ENCODE peak calls at places on chromosomes 2 and 18, in seven cellular contexts. P is fibroblast of pulmonary artery; N is stomach; G is T-cell; B is sigmoid colon; L is left colon; Y is effector CD8-positive, alpha-beta T cell. A is an unnamed sample.
A peak's percentile ranks its signal among the peaks of the same experiment; 100 is the strongest.

GRCh38 chr2:161122772-161123530 is 37.3 kb upstream of the TANK start:
- DNase-seq in L (peak; percentile 25), B (peak; percentile 75), N (no peak), G (no peak), P (peak; percentile 92), Y (no peak), A (no peak)

GRCh38 chr2:102514061-102514785 is 41.2 kb downstream of the SLC9A4 start:
- DNase-seq in P (peak; percentile 96), N (peak; percentile 46), Y (no peak), G (no peak), B (no peak), L (no peak), A (peak; percentile 51)

GRCh38 chr2:152696476-152696875 is 20.8 kb downstream of the PRPF40A start:
- DNase-seq in P (no peak), L (no peak), N (no peak), B (no peak), G (no peak), Y (no peak), A (no peak)

GRCh38 chr2:16082276-16082675 is 141.9 kb downstream of the MYCN start:
- DNase-seq in G (no peak), L (no peak), P (no peak), Y (no peak), N (no peak), B (no peak), A (no peak)

GRCh38 chr18:9614401-9615279 is at the start of gene PPP4R1:
- DNase-seq in Y (peak; percentile 39), L (peak; percentile 84), G (peak; percentile 55), P (peak; percentile 57), B (peak; percentile 90), N (peak; percentile 79), A (peak; percentile 85)

GRCh38 chr2:56008661-56009411 is 85.3 kb upstream of the EFEMP1 start:
- DNase-seq in G (no peak), N (no peak), Y (no peak), B (peak; percentile 86), P (peak; percentile 97), L (peak; percentile 16), A (no peak)

GRCh38 chr18:11324956-11325873 is 175.8 kb upstream of the PIEZO2 start:
- DNase-seq in B (no peak), Y (no peak), N (no peak), L (no peak), P (peak; percentile 71), G (no peak), A (no peak)

GRCh38 chr18:30004977-30005376 is 1037.6 kb downstream of the DSC3 start:
- DNase-seq in P (no peak), L (no peak), N (no peak), Y (no peak), G (no peak), B (no peak), A (no peak)

GRCh38 chr2:9809064-9809356 is 34.3 kb upstream of the TAF1B start:
- DNase-seq in L (peak; percentile 46), P (no peak), Y (no peak), N (peak; percentile 61), G (no peak), B (peak; percentile 46), A (peak; percentile 46)

GRCh38 chr2:219551863-219552381 is 8.1 kb downstream of the TMEM198 start:
- DNase-seq in Y (no peak), N (no peak), L (no peak), P (no peak), G (no peak), B (no peak), A (no peak)

GRCh38 chr2:197254776-197255521 is 55.6 kb downstream of the ANKRD44 start:
- DNase-seq in B (no peak), P (no peak), Y (no peak), G (no peak), L (no peak), N (no peak), A (no peak)

GRCh38 chr18:24567199-24567598 is 106.8 kb downstream of the HRH4 start:
- DNase-seq in G (no peak), L (no peak), N (no peak), Y (no peak), P (peak; percentile 5), B (no peak), A (no peak)

GRCh38 chr2:172280820-172281454 is 146.4 kb upstream of the ITGA6 start:
- DNase-seq in N (no peak), L (peak; percentile 26), G (no peak), P (no peak), Y (no peak), B (no peak), A (no peak)

GRCh38 chr2:197964720-197965119 is 160.3 kb downstream of the PLCL1 start:
- DNase-seq in G (no peak), L (no peak), B (no peak), Y (no peak), P (no peak), N (no peak), A (no peak)

GRCh38 chr2:79876430-79876829 is 363.6 kb downstream of the CTNNA2 start:
- DNase-seq in Y (no peak), L (no peak), B (no peak), N (no peak), G (no peak), P (no peak), A (no peak)

GRCh38 chr2:230738391-230738811 is 25.8 kb downstream of the CAB39 start:
- DNase-seq in G (no peak), N (no peak), B (no peak), L (no peak), P (peak; percentile 48), Y (no peak), A (no peak)

GRCh38 chr2:15617778-15618448 is 26.2 kb downstream of the DDX1 start:
- DNase-seq in N (no peak), P (no peak), Y (no peak), G (no peak), L (no peak), B (no peak), A (no peak)

GRCh38 chr2:99841749-99842148 is 300.6 kb downstream of the AFF3 start:
- DNase-seq in Y (no peak), P (peak; percentile 45), N (no peak), L (no peak), G (no peak), B (no peak), A (no peak)

GRCh38 chr2:192127434-192127833 is 67.3 kb downstream of the TMEFF2 start:
- DNase-seq in Y (no peak), G (no peak), N (no peak), P (no peak), B (no peak), L (no peak), A (no peak)

GRCh38 chr2:29443086-29443485 is 327.9 kb downstream of the CLIP4 start:
- DNase-seq in P (no peak), N (no peak), B (no peak), G (no peak), Y (no peak), L (no peak), A (no peak)